ENCODE peak calls at places on chromosomes 11 and 22, in ten cellular contexts. One of them, this sample, is unnamed.

GRCh38 chr11:83070878-83071640 is 638 bp downstream of the RAB30 start:
- DNase-seq in spleen: peak; percentile 83
- DNase-seq in aorta: peak; percentile 77
- DNase-seq in uterus: peak; percentile 66
- DNase-seq in SJCRH30: peak; percentile 48
- DNase-seq in HFF-Myc: no peak
- DNase-seq in thoracic aorta: no peak
- DNase-seq in psoas muscle: peak; percentile 52
- DNase-seq in small intestine: peak; percentile 35
- DNase-seq in fibroblast of mammary gland: peak; percentile 27
- DNase-seq in this sample: peak; percentile 14

GRCh38 chr11:34614334-34615113 is 6.4 kb upstream of the EHF start:
- DNase-seq in spleen: no peak
- DNase-seq in aorta: no peak
- DNase-seq in uterus: no peak
- DNase-seq in SJCRH30: no peak
- DNase-seq in HFF-Myc: no peak
- DNase-seq in thoracic aorta: no peak
- DNase-seq in psoas muscle: no peak
- DNase-seq in small intestine: no peak
- DNase-seq in fibroblast of mammary gland: peak; percentile 79
- DNase-seq in this sample: no peak

GRCh38 chr11:70104419-70104818 is 26.3 kb downstream of the ANO1 start:
- DNase-seq in spleen: no peak
- DNase-seq in aorta: peak; percentile 94
- DNase-seq in uterus: peak; percentile 39
- DNase-seq in SJCRH30: no peak
- DNase-seq in HFF-Myc: no peak
- DNase-seq in thoracic aorta: peak; percentile 75
- DNase-seq in psoas muscle: peak; percentile 6
- DNase-seq in small intestine: no peak
- DNase-seq in fibroblast of mammary gland: no peak
- DNase-seq in this sample: no peak

GRCh38 chr11:18115360-18116127 is 9.7 kb upstream of the SAAL1 start:
- DNase-seq in spleen: no peak
- DNase-seq in aorta: no peak
- DNase-seq in uterus: peak; percentile 31
- DNase-seq in SJCRH30: peak; percentile 89
- DNase-seq in HFF-Myc: peak; percentile 37
- DNase-seq in thoracic aorta: no peak
- DNase-seq in psoas muscle: no peak
- DNase-seq in small intestine: peak; percentile 70
- DNase-seq in fibroblast of mammary gland: peak; percentile 56
- DNase-seq in this sample: peak; percentile 85

GRCh38 chr11:132409591-132410375 is 1039.4 kb downstream of the NTM start:
- DNase-seq in spleen: no peak
- DNase-seq in aorta: no peak
- DNase-seq in uterus: no peak
- DNase-seq in SJCRH30: no peak
- DNase-seq in HFF-Myc: no peak
- DNase-seq in thoracic aorta: no peak
- DNase-seq in psoas muscle: no peak
- DNase-seq in small intestine: no peak
- DNase-seq in fibroblast of mammary gland: no peak
- DNase-seq in this sample: no peak

GRCh38 chr11:69557266-69557665 is 75.8 kb downstream of the LINC01488 start:
- DNase-seq in spleen: no peak
- DNase-seq in aorta: no peak
- DNase-seq in uterus: no peak
- DNase-seq in SJCRH30: no peak
- DNase-seq in HFF-Myc: no peak
- DNase-seq in thoracic aorta: no peak
- DNase-seq in psoas muscle: no peak
- DNase-seq in small intestine: no peak
- DNase-seq in fibroblast of mammary gland: no peak
- DNase-seq in this sample: no peak

GRCh38 chr11:59267738-59268475 is 55.2 kb upstream of the MPEG1 start:
- DNase-seq in spleen: no peak
- DNase-seq in aorta: no peak
- DNase-seq in uterus: no peak
- DNase-seq in SJCRH30: no peak
- DNase-seq in HFF-Myc: no peak
- DNase-seq in thoracic aorta: no peak
- DNase-seq in psoas muscle: no peak
- DNase-seq in small intestine: no peak
- DNase-seq in fibroblast of mammary gland: peak; percentile 4
- DNase-seq in this sample: no peak

GRCh38 chr11:62556872-62557631 is 10.4 kb upstream of the AHNAK start:
- DNase-seq in spleen: no peak
- DNase-seq in aorta: no peak
- DNase-seq in uterus: no peak
- DNase-seq in SJCRH30: no peak
- DNase-seq in HFF-Myc: no peak
- DNase-seq in thoracic aorta: no peak
- DNase-seq in psoas muscle: no peak
- DNase-seq in small intestine: peak; percentile 51
- DNase-seq in fibroblast of mammary gland: no peak
- DNase-seq in this sample: no peak

DNA sequence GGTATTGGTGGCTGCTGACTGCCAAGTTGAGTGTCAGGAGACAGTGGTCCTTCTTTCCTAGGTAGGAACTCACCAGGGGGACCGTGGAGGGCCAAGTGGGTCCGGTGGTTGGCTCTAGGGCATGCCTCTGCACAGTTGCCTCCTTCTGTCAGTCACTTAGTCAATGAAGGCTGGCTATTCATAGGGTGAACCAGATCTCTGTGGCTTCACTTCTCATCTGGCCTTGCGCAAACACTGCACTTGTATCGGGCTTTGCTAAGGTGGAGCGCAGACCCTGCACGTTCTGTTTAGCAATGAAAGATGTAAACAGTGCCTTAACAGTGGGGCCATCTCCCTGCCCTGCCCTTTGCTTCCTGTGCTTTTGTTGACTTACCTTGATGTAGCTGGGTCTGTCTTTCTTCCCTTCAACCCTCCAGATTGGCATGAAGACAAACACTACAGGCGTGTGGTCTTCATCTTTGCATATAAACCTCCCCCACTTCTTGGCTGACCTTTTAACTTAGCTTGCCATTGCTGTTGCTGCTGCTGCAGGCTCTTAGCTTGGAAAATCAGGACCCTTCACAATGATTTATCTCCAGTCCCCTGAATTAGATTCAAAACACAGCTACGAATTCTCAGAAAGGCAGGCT is 6.8 kb upstream of the SORL1-AS1 start:
- DNase-seq in spleen: no peak
- DNase-seq in aorta: no peak
- DNase-seq in uterus: no peak
- DNase-seq in SJCRH30: no peak
- DNase-seq in HFF-Myc: no peak
- DNase-seq in thoracic aorta: no peak
- DNase-seq in psoas muscle: no peak
- DNase-seq in small intestine: no peak
- DNase-seq in fibroblast of mammary gland: no peak
- DNase-seq in this sample: no peak
- H3K4me3 ChIP-seq in spleen: no peak overlapping the region
- H3K4me3 ChIP-seq in aorta: no peak overlapping the region
- H3K4me3 ChIP-seq in uterus: no peak overlapping the region
- H3K4me3 ChIP-seq in SJCRH30: no peak overlapping the region
- H3K4me3 ChIP-seq in HFF-Myc: no peak overlapping the region
- H3K4me3 ChIP-seq in thoracic aorta: no peak overlapping the region
- H3K4me3 ChIP-seq in psoas muscle: no peak overlapping the region
- H3K4me3 ChIP-seq in small intestine: no peak overlapping the region
- H3K4me3 ChIP-seq in fibroblast of mammary gland: no peak overlapping the region
- H3K4me3 ChIP-seq in this sample: no peak overlapping the region

GRCh38 chr11:12287009-12287373 is 90.4 kb upstream of the PARVA start:
- DNase-seq in spleen: no peak
- DNase-seq in aorta: peak; percentile 84
- DNase-seq in uterus: peak; percentile 67
- DNase-seq in SJCRH30: peak; percentile 90
- DNase-seq in HFF-Myc: peak; percentile 94
- DNase-seq in thoracic aorta: peak; percentile 41
- DNase-seq in psoas muscle: peak; percentile 46
- DNase-seq in small intestine: no peak
- DNase-seq in fibroblast of mammary gland: peak; percentile 94
- DNase-seq in this sample: no peak
- H3K4me3 ChIP-seq in spleen: no peak overlapping the region
- H3K4me3 ChIP-seq in aorta: no peak overlapping the region
- H3K4me3 ChIP-seq in uterus: no peak overlapping the region
- H3K4me3 ChIP-seq in SJCRH30: no peak overlapping the region
- H3K4me3 ChIP-seq in HFF-Myc: peak overlapping the region; percentile 4
- H3K4me3 ChIP-seq in thoracic aorta: peak overlapping the region; percentile 16
- H3K4me3 ChIP-seq in psoas muscle: no peak overlapping the region
- H3K4me3 ChIP-seq in small intestine: no peak overlapping the region
- H3K4me3 ChIP-seq in fibroblast of mammary gland: peak overlapping the region; percentile 51
- H3K4me3 ChIP-seq in this sample: no peak overlapping the region

GRCh38 chr22:48105254-48105653 is 1342.8 kb downstream of the TBC1D22A start:
- DNase-seq in spleen: no peak
- DNase-seq in aorta: no peak
- DNase-seq in uterus: no peak
- DNase-seq in SJCRH30: no peak
- DNase-seq in HFF-Myc: no peak
- DNase-seq in thoracic aorta: no peak
- DNase-seq in psoas muscle: no peak
- DNase-seq in small intestine: no peak
- DNase-seq in fibroblast of mammary gland: no peak
- DNase-seq in this sample: no peak

GRCh38 chr22:48103126-48103875 is 1340.9 kb downstream of the TBC1D22A start:
- DNase-seq in spleen: no peak
- DNase-seq in aorta: peak; percentile 34
- DNase-seq in uterus: no peak
- DNase-seq in SJCRH30: no peak
- DNase-seq in HFF-Myc: no peak
- DNase-seq in thoracic aorta: no peak
- DNase-seq in psoas muscle: no peak
- DNase-seq in small intestine: no peak
- DNase-seq in fibroblast of mammary gland: no peak
- DNase-seq in this sample: no peak

GRCh38 chr22:48102581-48102980 is 1340.1 kb downstream of the TBC1D22A start:
- DNase-seq in spleen: no peak
- DNase-seq in aorta: peak; percentile 41
- DNase-seq in uterus: no peak
- DNase-seq in SJCRH30: no peak
- DNase-seq in HFF-Myc: no peak
- DNase-seq in thoracic aorta: no peak
- DNase-seq in psoas muscle: no peak
- DNase-seq in small intestine: no peak
- DNase-seq in fibroblast of mammary gland: no peak
- DNase-seq in this sample: no peak

GRCh38 chr22:48104786-48105185 is 1342.3 kb downstream of the TBC1D22A start:
- DNase-seq in spleen: no peak
- DNase-seq in aorta: no peak
- DNase-seq in uterus: no peak
- DNase-seq in SJCRH30: no peak
- DNase-seq in HFF-Myc: no peak
- DNase-seq in thoracic aorta: no peak
- DNase-seq in psoas muscle: no peak
- DNase-seq in small intestine: no peak
- DNase-seq in fibroblast of mammary gland: no peak
- DNase-seq in this sample: no peak

DNA sequence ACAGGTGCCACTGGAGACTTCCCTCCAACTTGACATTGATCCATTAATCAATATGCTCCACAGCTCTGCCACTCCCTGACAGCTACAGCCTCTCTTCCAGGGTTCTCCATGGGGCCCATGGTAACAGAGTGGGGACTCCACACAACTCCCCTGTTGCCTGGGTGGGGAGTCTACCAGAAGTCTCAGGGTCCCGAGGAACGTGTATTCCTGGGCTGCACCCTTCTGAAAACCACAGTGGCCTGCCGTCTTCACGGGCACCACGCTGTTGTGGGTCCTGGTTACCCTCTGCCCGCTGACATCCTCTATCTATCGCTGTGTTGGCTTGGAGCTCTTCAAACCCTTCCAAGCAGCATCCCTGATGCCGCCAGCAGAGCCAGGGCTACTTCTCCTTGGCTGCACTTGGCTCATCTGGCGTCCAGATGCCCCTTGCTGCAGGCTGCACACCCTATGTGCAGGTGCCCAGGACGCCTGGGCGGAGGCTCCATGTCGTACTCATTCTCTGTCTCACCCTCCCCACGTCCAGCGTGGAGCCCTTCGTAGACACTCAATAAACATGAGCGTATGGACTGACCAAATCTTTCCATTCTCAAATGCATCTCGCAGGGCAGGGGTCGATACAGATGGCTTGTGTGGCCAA is 1341.8 kb downstream of the TBC1D22A start:
- DNase-seq in spleen: no peak
- DNase-seq in aorta: no peak
- DNase-seq in uterus: no peak
- DNase-seq in SJCRH30: no peak
- DNase-seq in HFF-Myc: no peak
- DNase-seq in thoracic aorta: no peak
- DNase-seq in psoas muscle: no peak
- DNase-seq in small intestine: no peak
- DNase-seq in fibroblast of mammary gland: no peak
- DNase-seq in this sample: no peak
- H3K4me3 ChIP-seq in spleen: no peak overlapping the region
- H3K4me3 ChIP-seq in aorta: no peak overlapping the region
- H3K4me3 ChIP-seq in uterus: no peak overlapping the region
- H3K4me3 ChIP-seq in SJCRH30: no peak overlapping the region
- H3K4me3 ChIP-seq in HFF-Myc: no peak overlapping the region
- H3K4me3 ChIP-seq in thoracic aorta: no peak overlapping the region
- H3K4me3 ChIP-seq in psoas muscle: no peak overlapping the region
- H3K4me3 ChIP-seq in small intestine: no peak overlapping the region
- H3K4me3 ChIP-seq in fibroblast of mammary gland: no peak overlapping the region
- H3K4me3 ChIP-seq in this sample: no peak overlapping the region

GRCh38 chr22:29621761-29622526 is 18.5 kb downstream of the NF2 start:
- DNase-seq in spleen: no peak
- DNase-seq in aorta: no peak
- DNase-seq in uterus: no peak
- DNase-seq in SJCRH30: peak; percentile 21
- DNase-seq in HFF-Myc: peak; percentile 81
- DNase-seq in thoracic aorta: no peak
- DNase-seq in psoas muscle: no peak
- DNase-seq in small intestine: peak; percentile 34
- DNase-seq in fibroblast of mammary gland: peak; percentile 93
- DNase-seq in this sample: no peak

GRCh38 chr22:29626497-29627195 is 23.2 kb downstream of the NF2 start:
- DNase-seq in spleen: no peak
- DNase-seq in aorta: no peak
- DNase-seq in uterus: no peak
- DNase-seq in SJCRH30: no peak
- DNase-seq in HFF-Myc: peak; percentile 69
- DNase-seq in thoracic aorta: no peak
- DNase-seq in psoas muscle: no peak
- DNase-seq in small intestine: no peak
- DNase-seq in fibroblast of mammary gland: peak; percentile 96
- DNase-seq in this sample: no peak

GRCh38 chr22:29623059-29623458 is 19.6 kb downstream of the NF2 start:
- DNase-seq in spleen: no peak
- DNase-seq in aorta: no peak
- DNase-seq in uterus: no peak
- DNase-seq in SJCRH30: no peak
- DNase-seq in HFF-Myc: no peak
- DNase-seq in thoracic aorta: no peak
- DNase-seq in psoas muscle: no peak
- DNase-seq in small intestine: no peak
- DNase-seq in fibroblast of mammary gland: no peak
- DNase-seq in this sample: no peak

GRCh38 chr22:29625090-29625825 is 21.8 kb downstream of the NF2 start:
- DNase-seq in spleen: no peak
- DNase-seq in aorta: no peak
- DNase-seq in uterus: peak; percentile 51
- DNase-seq in SJCRH30: peak; percentile 72
- DNase-seq in HFF-Myc: peak; percentile 45
- DNase-seq in thoracic aorta: no peak
- DNase-seq in psoas muscle: peak; percentile 30
- DNase-seq in small intestine: peak; percentile 54
- DNase-seq in fibroblast of mammary gland: peak; percentile 83
- DNase-seq in this sample: no peak

DNA sequence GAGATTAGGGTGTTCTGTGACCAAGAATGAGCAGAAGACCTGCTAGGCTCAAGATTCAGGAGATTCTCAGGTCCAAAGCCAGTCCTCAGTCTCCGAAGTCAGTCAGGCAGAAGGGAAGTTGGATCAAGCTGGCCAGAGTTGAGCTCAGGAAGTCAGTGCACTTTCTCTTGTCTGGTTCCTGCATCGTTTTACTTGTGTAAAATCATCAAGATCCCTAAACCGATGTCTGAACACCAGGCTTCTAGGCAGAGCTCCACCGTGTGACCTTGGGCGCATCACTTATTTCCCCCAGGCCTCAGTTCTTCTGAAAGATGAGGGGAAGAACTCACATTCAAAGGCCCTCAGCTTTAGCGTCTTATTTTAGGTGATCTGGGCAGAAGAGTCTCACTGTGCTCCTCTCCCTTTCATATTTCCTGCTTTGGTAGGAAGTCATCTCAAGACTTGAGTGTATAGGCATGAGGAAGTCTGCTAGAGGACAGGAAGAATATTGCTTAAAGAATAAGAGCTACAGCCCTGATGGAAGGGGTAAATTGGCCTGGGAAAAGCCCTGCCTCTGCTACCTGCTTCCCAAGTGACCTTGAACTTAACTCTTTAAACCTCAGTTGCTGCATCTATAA is 20.2 kb downstream of the NF2 start:
- DNase-seq in spleen: no peak
- DNase-seq in aorta: no peak
- DNase-seq in uterus: no peak
- DNase-seq in SJCRH30: no peak
- DNase-seq in HFF-Myc: no peak
- DNase-seq in thoracic aorta: no peak
- DNase-seq in psoas muscle: no peak
- DNase-seq in small intestine: no peak
- DNase-seq in fibroblast of mammary gland: no peak
- DNase-seq in this sample: no peak
- H3K4me3 ChIP-seq in spleen: no peak overlapping the region
- H3K4me3 ChIP-seq in aorta: no peak overlapping the region
- H3K4me3 ChIP-seq in uterus: no peak overlapping the region
- H3K4me3 ChIP-seq in SJCRH30: no peak overlapping the region
- H3K4me3 ChIP-seq in HFF-Myc: no peak overlapping the region
- H3K4me3 ChIP-seq in thoracic aorta: no peak overlapping the region
- H3K4me3 ChIP-seq in psoas muscle: no peak overlapping the region
- H3K4me3 ChIP-seq in small intestine: no peak overlapping the region
- H3K4me3 ChIP-seq in fibroblast of mammary gland: no peak overlapping the region
- H3K4me3 ChIP-seq in this sample: no peak overlapping the region

This sample was measured in H7.